ENCODE peak calls at places on chromosome 4, in nine cellular contexts. C is K562, Z is SK-N-SH, M is H1, Q is sigmoid colon, J is suprapubic skin, E is HepG2, Y is stomach, A is upper lobe of left lung. O is an unnamed sample.

GRCh38 chr4:164779811-164780216 is 25.9 kb downstream of the SMIM31 start:
- DNase-seq in C (peak; percentile 7), Z (peak; percentile 42), M (peak; percentile 10), Q (no peak), J (no peak), E (peak; percentile 13), Y (peak; percentile 37), A (no peak), O (no peak)

GRCh38 chr4:7196283-7196651 is 3.9 kb downstream of the SORCS2 start:
- DNase-seq in C (no peak), Z (no peak), M (no peak), Q (peak; percentile 32), J (peak; percentile 10), E (no peak), Y (no peak), A (no peak), O (no peak)

GRCh38 chr4:3387943-3388348 is 53.8 kb upstream of the HGFAC start:
- DNase-seq in C (no peak), Z (peak; percentile 44), M (no peak), Q (peak; percentile 93), J (peak; percentile 88), E (no peak), Y (peak; percentile 71), A (peak; percentile 31), O (peak; percentile 74)

GRCh38 chr4:74623041-74623440 is 171.3 kb downstream of the BTC start:
- DNase-seq in C (peak; percentile 61), Z (peak; percentile 5), M (no peak), Q (no peak), J (no peak), E (peak; percentile 66), Y (no peak), A (no peak), O (peak; percentile 16)

GRCh38 chr4:95049838-95050237 is 292.1 kb downstream of the BMPR1B start:
- DNase-seq in C (no peak), Z (no peak), M (no peak), Q (no peak), J (no peak), E (no peak), Y (no peak), A (no peak), O (no peak)

GRCh38 chr4:93841803-93842202 is 13.2 kb downstream of the ATOH1 start:
- DNase-seq in C (no peak), Z (no peak), M (no peak), Q (no peak), J (no peak), E (no peak), Y (no peak), A (no peak), O (no peak)

GRCh38 chr4:176309772-176310171 is 10.0 kb upstream of the SPCS3 start:
- DNase-seq in C (no peak), Z (no peak), M (no peak), Q (no peak), J (no peak), E (no peak), Y (no peak), A (no peak), O (no peak)

GRCh38 chr4:62896721-62897120 is 1512.5 kb downstream of the TECRL start:
- DNase-seq in C (no peak), Z (no peak), M (no peak), Q (no peak), J (peak; percentile 20), E (no peak), Y (no peak), A (peak; percentile 20), O (no peak)

GRCh38 chr4:69910016-69910782 is 20.7 kb upstream of the CSN1S1 start:
- DNase-seq in C (no peak), Z (no peak), M (no peak), Q (no peak), J (no peak), E (no peak), Y (no peak), A (no peak), O (no peak)

GRCh38 chr4:3276961-3277360 is 15.9 kb upstream of the RGS12 start:
- DNase-seq in C (no peak), Z (no peak), M (no peak), Q (no peak), J (no peak), E (no peak), Y (peak; percentile 25), A (no peak), O (no peak)

GRCh38 chr4:3765271-3766206 is 646 bp upstream of the ADRA2C start:
- DNase-seq in C (peak; percentile 86), Z (peak; percentile 91), M (no peak), Q (no peak), J (no peak), E (peak; percentile 41), Y (peak; percentile 32), A (peak; percentile 88), O (no peak)

GRCh38 chr4:118026806-118027205 is 7.5 kb upstream of the NDST3 start:
- DNase-seq in C (no peak), Z (no peak), M (no peak), Q (no peak), J (no peak), E (no peak), Y (no peak), A (no peak), O (no peak)

GRCh38 chr4:139454111-139454600 is at the start of gene RAB33B:
- DNase-seq in C (peak; percentile 14), Z (no peak), M (no peak), Q (no peak), J (peak; percentile 95), E (no peak), Y (no peak), A (no peak), O (no peak)

GRCh38 chr4:52976523-52977230 is 114.6 kb downstream of the RASL11B start:
- DNase-seq in C (no peak), Z (no peak), M (no peak), Q (no peak), J (no peak), E (no peak), Y (no peak), A (no peak), O (no peak)

GRCh38 chr4:137609693-137610450 is 77.6 kb upstream of the PCDH18 start:
- DNase-seq in C (no peak), Z (no peak), M (no peak), Q (no peak), J (no peak), E (no peak), Y (no peak), A (no peak), O (no peak)

GRCh38 chr4:126778348-126778747 is 854.4 kb upstream of the INTU start:
- DNase-seq in C (no peak), Z (no peak), M (no peak), Q (no peak), J (no peak), E (no peak), Y (no peak), A (no peak), O (no peak)

GRCh38 chr4:176191974-176192373 is 3.4 kb downstream of the SPATA4 start:
- DNase-seq in C (no peak), Z (peak; percentile 32), M (no peak), Q (no peak), J (no peak), E (no peak), Y (no peak), A (no peak), O (no peak)

GRCh38 chr4:24806206-24806990 is 11.0 kb downstream of the SOD3 start:
- DNase-seq in C (no peak), Z (no peak), M (no peak), Q (no peak), J (no peak), E (no peak), Y (no peak), A (no peak), O (no peak)

GRCh38 chr4:24805566-24805965 is 10.2 kb downstream of the SOD3 start:
- DNase-seq in C (peak; percentile 30), Z (no peak), M (no peak), Q (no peak), J (no peak), E (no peak), Y (no peak), A (no peak), O (no peak)

GRCh38 chr4:24802648-24803047 is 7.3 kb downstream of the SOD3 start:
- DNase-seq in C (no peak), Z (no peak), M (no peak), Q (no peak), J (no peak), E (no peak), Y (no peak), A (no peak), O (no peak)

GRCh38 chr4:24807611-24808010 is 12.2 kb downstream of the SOD3 start:
- DNase-seq in C (no peak), Z (no peak), M (no peak), Q (no peak), J (no peak), E (no peak), Y (no peak), A (no peak), O (no peak)

GRCh38 chr4:24805036-24805435 is 9.7 kb downstream of the SOD3 start:
- DNase-seq in C (no peak), Z (no peak), M (no peak), Q (no peak), J (no peak), E (no peak), Y (peak; percentile 53), A (no peak), O (no peak)
- TF ChIP-seq EP300 in C (no peak), Z (no peak), M (no peak), Q (no peak), J (no peak), E (no peak), Y (no peak), A (no peak), O (no peak)

GRCh38 chr4:76301068-76301774 is 5.3 kb upstream of the STBD1 start:
- DNase-seq in C (peak; percentile 73), Z (no peak), M (no peak), Q (no peak), J (no peak), E (peak; percentile 91), Y (no peak), A (no peak), O (no peak)
- TF ChIP-seq POLR2AphosphoS5 in C (peak; percentile 92), Z (peak; percentile 29), M (no peak), Q (no peak), J (no peak), E (no peak), Y (peak; percentile 10), A (no peak), O (no peak)

DNA sequence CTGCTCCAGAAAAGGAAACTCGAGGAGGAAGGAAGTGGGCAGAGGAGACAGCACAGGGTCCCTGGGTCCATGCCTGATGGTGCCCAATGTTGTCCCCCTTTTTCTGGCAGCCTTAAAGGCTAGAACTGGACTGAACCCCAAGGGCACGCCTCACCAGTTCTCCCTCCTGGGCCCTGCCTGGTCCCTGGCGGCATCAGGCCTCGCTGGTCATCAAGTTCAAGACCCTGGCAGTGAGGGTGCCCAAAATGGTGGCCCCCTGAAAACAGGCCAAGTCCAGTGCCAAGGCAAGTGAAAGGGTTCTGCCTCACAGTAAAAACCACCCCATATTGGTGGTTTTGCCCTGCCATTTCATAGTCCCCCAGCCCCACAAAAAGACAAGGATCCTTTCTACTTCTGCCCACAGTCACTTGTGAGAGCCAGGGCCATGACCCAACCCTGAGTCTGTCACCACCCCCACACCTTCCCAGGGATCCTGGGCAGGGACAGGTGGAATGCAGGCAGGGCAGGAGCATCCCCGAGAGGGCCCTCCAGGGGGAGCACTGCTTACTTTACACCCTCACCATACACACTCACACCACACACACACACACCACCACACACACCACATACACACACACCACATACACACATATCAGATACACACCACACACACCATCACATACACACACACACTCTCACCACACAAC is 107.6 kb downstream of the DCTD start:
- DNase-seq in C (no peak), Z (no peak), M (no peak), Q (no peak), J (no peak), E (peak; percentile 6), Y (no peak), A (no peak), O (no peak)
- TF ChIP-seq EP300 in C (no peak), Z (no peak), M (no peak), Q (no peak), J (no peak), E (no peak), Y (no peak), A (no peak), O (no peak)

GRCh38 chr4:223913-224497 is 81.3 kb downstream of the ZNF732 start:
- DNase-seq in C (no peak), Z (no peak), M (no peak), Q (no peak), J (no peak), E (no peak), Y (no peak), A (no peak), O (no peak)
- TF ChIP-seq POLR2AphosphoS5 in C (no peak), Z (no peak), M (no peak), Q (no peak), J (no peak), E (no peak), Y (no peak), A (no peak), O (no peak)